ENCODE peak calls at places on chromosomes 13 and 19, in five cellular contexts. M, V, Z, P and G are unnamed samples.

GRCh38 chr19:12647490-12648071 is 19.0 kb downstream of the MAN2B1 start:
- DNase-seq in M (peak; percentile 80), Z (no peak), V (no peak), P (peak; percentile 68), G (no peak)

GRCh38 chr19:29372921-29373797 is 152.6 kb upstream of the VSTM2B start:
- DNase-seq in Z (no peak), M (no peak), P (no peak), V (no peak), G (no peak)

GRCh38 chr19:4581381-4582111 is 22.1 kb upstream of the SEMA6B start:
- DNase-seq in P (no peak), M (no peak), V (no peak), Z (peak; percentile 57), G (peak; percentile 27)

GRCh38 chr13:113659337-113659736 is 1.3 kb upstream of the ATP4B start:
- DNase-seq in P (no peak), V (no peak), M (no peak), Z (no peak), G (no peak)

GRCh38 chr13:51923983-51924539 is 62.3 kb downstream of the CCDC70 start:
- DNase-seq in M (no peak), P (no peak), Z (no peak), V (no peak), G (peak; percentile 8)

GRCh38 chr19:40750035-40750284 is 317 bp downstream of the ACTMAP start:
- DNase-seq in Z (no peak), P (peak; percentile 40), M (no peak), V (no peak), G (no peak)

GRCh38 chr13:45615501-45616101 is at the start of gene ERICH6B:
- DNase-seq in P (no peak), M (peak; percentile 33), Z (peak; percentile 80), V (peak; percentile 7), G (peak; percentile 51)

GRCh38 chr19:14091086-14091884 is 734 bp upstream of the SAMD1 start:
- DNase-seq in M (no peak), P (peak; percentile 57), V (peak; percentile 64), Z (peak; percentile 78), G (peak; percentile 77)

GRCh38 chr13:103961129-103961528 is 894.9 kb upstream of the SLC10A2 start:
- DNase-seq in Z (no peak), P (no peak), M (no peak), V (no peak), G (no peak)

DNA sequence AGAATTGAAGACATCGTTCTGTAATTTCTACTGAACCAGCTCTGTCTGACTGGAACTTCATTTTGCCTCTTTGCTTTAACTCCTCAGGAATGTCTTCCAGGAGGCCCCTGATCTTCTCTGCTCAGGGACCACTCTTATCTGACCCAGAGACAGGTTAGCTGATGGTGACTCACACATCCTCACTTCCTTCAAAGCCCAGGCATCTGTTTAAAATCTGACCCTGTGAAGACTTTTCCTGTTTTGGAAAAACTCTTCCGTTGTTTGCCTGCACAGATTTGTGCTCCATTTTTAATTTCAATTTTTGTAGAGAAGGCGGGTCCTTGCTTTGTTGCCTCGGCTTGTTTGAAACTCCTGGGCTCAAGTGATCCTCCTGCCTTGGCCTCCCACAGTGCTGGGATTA is 1.6 kb downstream of the ARL11 start:
- DNase-seq in V (peak; percentile 25), P (no peak), M (no peak), Z (no peak), G (peak; percentile 30)
- H3K4me3 ChIP-seq in V (no peak overlapping the region), P (no peak overlapping the region), M (no peak overlapping the region), Z (no peak overlapping the region), G (no peak overlapping the region)

DNA sequence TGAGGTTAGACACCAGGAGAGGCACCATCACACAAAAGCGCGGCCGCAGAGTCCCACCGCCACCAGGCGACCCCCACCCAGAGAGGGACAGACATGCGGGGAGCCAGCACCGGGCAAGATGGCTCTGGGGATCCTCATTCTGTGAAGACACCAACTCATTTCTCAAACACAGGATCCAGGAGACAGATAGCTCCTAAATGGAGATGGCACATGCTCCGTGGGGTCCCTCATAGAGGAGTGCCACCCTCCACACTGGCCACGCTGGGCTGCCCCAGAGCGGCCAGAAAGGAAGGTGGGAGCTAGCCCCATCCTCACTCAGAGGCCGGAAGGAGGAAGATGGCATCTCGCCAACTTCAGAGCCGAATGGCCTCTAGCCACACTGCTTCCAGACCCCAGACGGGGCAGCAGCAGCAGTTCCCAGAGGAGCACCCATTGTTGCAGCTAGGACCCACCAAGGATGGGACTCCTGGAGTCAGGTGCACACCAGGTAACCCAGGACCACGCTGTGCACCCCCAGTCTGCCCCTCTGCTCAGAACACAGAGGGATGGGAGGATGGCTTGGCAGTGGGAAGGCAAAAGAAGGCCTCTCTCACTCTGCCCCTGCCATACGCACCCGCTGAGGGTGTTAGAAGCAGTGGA is 78.6 kb downstream of the ZIC5 start:
- DNase-seq in M (no peak), Z (no peak), V (no peak), P (no peak), G (no peak)
- H4K91ac ChIP-seq in M (peak overlapping the region; percentile 95), Z (no peak overlapping the region), V (no peak overlapping the region), P (no peak overlapping the region), G (peak overlapping the region; percentile 41)

DNA sequence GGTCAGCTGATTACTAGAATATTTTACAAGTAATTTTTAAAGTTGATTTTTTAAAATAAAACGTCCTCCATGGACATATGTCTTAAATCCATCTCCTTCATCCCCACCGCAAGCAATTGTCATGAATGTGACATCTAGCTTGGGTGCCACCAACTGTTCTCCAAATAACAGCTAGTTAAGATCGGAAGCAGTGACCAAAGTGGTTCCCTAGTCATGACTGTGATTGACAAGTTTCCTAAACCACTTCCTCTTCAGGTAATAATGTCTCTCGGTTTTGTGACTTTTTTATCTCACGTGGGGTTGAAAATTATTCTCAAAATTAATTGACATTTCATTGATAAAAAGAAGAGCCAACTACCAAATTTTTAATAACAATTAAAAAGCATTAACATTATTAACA is 135.3 kb upstream of the MIR17HG start:
- DNase-seq in M (no peak), P (no peak), Z (no peak), V (no peak), G (no peak)
- H2AFZ ChIP-seq in M (no peak overlapping the region), P (no peak overlapping the region), Z (no peak overlapping the region), V (no peak overlapping the region), G (no peak overlapping the region)

GRCh38 chr19:48398329-48399235 is 5.1 kb downstream of the GRIN2D start:
- DNase-seq in V (peak; percentile 41), M (peak; percentile 88), P (peak; percentile 93), Z (peak; percentile 77), G (peak; percentile 78)
- H3K4me3 ChIP-seq in V (peak overlapping the region; percentile 42), M (peak overlapping the region; percentile 86), P (peak overlapping the region; percentile 71), Z (peak overlapping the region; percentile 24), G (peak overlapping the region; percentile 48)

DNA sequence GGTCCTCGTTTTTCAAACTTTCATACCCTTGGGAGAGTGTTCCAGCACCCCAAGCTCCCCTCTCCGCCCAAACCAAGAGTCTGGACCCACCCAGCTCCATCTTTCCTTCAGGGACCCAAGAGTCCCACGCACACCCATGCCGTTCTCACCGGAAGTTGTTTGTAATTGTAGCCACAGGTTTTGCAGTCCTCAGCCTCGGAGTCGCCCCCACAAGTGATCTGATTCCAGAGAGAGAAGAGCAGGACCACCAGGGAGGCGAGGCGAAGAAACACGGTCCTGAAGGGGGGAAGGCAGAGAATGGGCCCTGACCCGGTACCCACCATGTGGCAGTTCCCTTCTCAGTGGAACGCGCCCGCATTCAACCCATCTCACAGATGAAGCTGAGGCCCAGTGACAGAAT is 3.4 kb upstream of the LENG1 start:
- DNase-seq in V (no peak), M (no peak), P (no peak), Z (no peak), G (no peak)
- H4K91ac ChIP-seq in V (no peak overlapping the region), M (no peak overlapping the region), P (no peak overlapping the region), Z (no peak overlapping the region), G (no peak overlapping the region)

GRCh38 chr19:44726465-44726864 is 22.0 kb upstream of the BCL3 start:
- DNase-seq in P (no peak), M (no peak), V (no peak), Z (no peak), G (no peak)

GRCh38 chr19:44723299-44723951 is 24.5 kb downstream of the CEACAM16 start:
- DNase-seq in Z (no peak), V (no peak), P (no peak), M (no peak), G (no peak)

GRCh38 chr19:44723952-44724319 is 24.6 kb upstream of the BCL3 start:
- DNase-seq in Z (peak; percentile 70), V (peak; percentile 73), M (peak; percentile 62), P (peak; percentile 97), G (peak; percentile 82)

GRCh38 chr19:44725684-44726083 is 22.8 kb upstream of the BCL3 start:
- DNase-seq in M (no peak), V (no peak), P (peak; percentile 29), Z (no peak), G (no peak)

GRCh38 chr19:44725251-44725650 is 23.3 kb upstream of the BCL3 start:
- DNase-seq in Z (no peak), M (no peak), P (peak; percentile 27), V (no peak), G (peak; percentile 22)
- H2AFZ ChIP-seq in Z (no peak overlapping the region), M (peak overlapping the region; percentile 34), P (no peak overlapping the region), V (peak overlapping the region; percentile 49), G (no peak overlapping the region)

GRCh38 chr19:42528354-42529247 is at the start of gene CEACAM1:
- DNase-seq in P (peak; percentile 68), M (no peak), V (no peak), Z (no peak), G (no peak)
- H3K4me3 ChIP-seq in P (no peak within 1 kb of the TSS), M (no peak within 1 kb of the TSS), V (no peak within 1 kb of the TSS), Z (no peak within 1 kb of the TSS), G (no peak within 1 kb of the TSS)

DNA sequence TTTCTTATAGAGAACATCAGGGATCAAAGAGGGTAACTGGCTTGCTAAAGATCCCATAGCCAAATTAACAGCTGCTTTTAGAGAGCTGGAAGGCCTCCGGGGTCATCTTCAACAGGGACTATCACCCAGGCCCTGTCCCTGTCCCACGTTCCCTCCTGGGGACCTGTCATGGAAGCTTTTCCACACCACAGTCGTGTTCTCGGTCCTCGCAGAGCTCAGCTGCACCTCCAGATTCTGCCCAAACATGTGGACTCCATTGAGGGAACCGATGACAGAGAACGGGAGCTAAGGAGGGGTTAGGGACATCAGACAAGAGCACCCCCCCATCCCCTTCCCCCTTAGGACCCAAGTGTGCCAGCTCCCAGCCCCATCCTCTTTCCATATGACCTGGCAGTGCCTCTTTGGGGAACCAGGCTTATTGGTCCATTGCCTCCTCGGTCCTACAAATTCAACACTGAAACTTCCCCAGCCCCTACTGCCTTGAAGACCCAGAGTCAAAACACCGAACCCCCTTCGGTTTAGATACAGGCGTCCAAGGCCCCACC is 568 bp downstream of the FUZ start:
- DNase-seq in M (no peak), V (no peak), P (no peak), Z (no peak), G (no peak)
- H4K91ac ChIP-seq in M (peak overlapping the region; percentile 29), V (peak overlapping the region; percentile 59), P (peak overlapping the region; percentile 84), Z (peak overlapping the region; percentile 89), G (peak overlapping the region; percentile 27)